ENCODE peak calls at places on chromosomes 12 and 14, in ten cellular contexts. T is choroid plexus epithelial cell, K is gastrocnemius medialis, N is foreskin keratinocyte, O is Peyer's patch, U is glutamatergic neuron, W is left ventricle myocardium inferior, M is HFFc6, D is GM10248, R is progenitor cell of endocrine pancreas. X is an unnamed sample.

GRCh38 chr12:120961604-120962486 is 16.5 kb upstream of the HNF1A start:
- DNase-seq in D (no peak), M (no peak), U (no peak), W (peak), N (peak), K (no peak), T (no peak), O (peak), R (no peak), X (no peak)

GRCh38 chr12:122079038-122079531 is 529 bp downstream of the MLXIP start:
- DNase-seq in T (no peak), K (peak), U (no peak), W (no peak), M (no peak), R (no peak), O (peak), N (peak), D (no peak), X (peak)

GRCh38 chr14:95185033-95185432 is 27.7 kb upstream of the DICER1 start:
- DNase-seq in M (no peak), T (no peak), U (no peak), D (no peak), N (no peak), K (no peak), O (no peak), R (no peak), W (peak), X (no peak)

GRCh38 chr12:124745891-124746570 is 117.6 kb downstream of the SCARB1 start:
- DNase-seq in W (peak), O (peak), U (peak), M (peak), K (peak), T (peak), D (peak), R (peak), N (peak), X (peak)

GRCh38 chr12:123062682-123063426 is 82.4 kb downstream of the ARL6IP4 start:
- DNase-seq in T (peak), W (no peak), U (no peak), N (peak), K (peak), O (peak), R (no peak), D (no peak), M (peak), X (peak)

GRCh38 chr12:50642035-50642451 is 121.9 kb upstream of the ATF1 start:
- DNase-seq in R (no peak), W (no peak), K (no peak), N (peak), O (no peak), M (peak), T (peak), D (no peak), U (no peak), X (peak)

GRCh38 chr14:106883218-106883692 is 1356.9 kb downstream of the TMEM121 start:
- DNase-seq in M (no peak), T (peak), O (no peak), K (no peak), R (no peak), W (no peak), D (no peak), N (no peak), U (peak), X (peak)

GRCh38 chr14:105485720-105486332 is 860 bp upstream of the CRIP1 start:
- DNase-seq in T (no peak), D (peak), U (peak), M (no peak), N (no peak), O (peak), W (peak), K (no peak), R (no peak), X (no peak)

GRCh38 chr12:44930972-44931600 is 55.0 kb upstream of the NELL2 start:
- DNase-seq in D (peak), K (no peak), N (peak), U (no peak), O (no peak), W (no peak), R (no peak), T (peak), M (peak), X (peak)

GRCh38 chr12:62211510-62211909 is 48.7 kb upstream of the USP15 start:
- DNase-seq in O (no peak), D (no peak), N (peak), M (no peak), K (no peak), W (no peak), T (no peak), U (no peak), R (no peak), X (peak)

GRCh38 chr14:45135181-45135580 is 549 bp upstream of the FANCM start:
- DNase-seq in O (no peak), N (no peak), D (no peak), T (peak), K (no peak), R (no peak), U (no peak), W (no peak), M (peak), X (peak)

GRCh38 chr12:68180792-68181744 is 21.5 kb upstream of the IFNG start:
- DNase-seq in W (no peak), K (no peak), M (no peak), N (peak), O (no peak), D (no peak), R (no peak), T (peak), U (no peak), X (peak)

GRCh38 chr12:24111101-24111500 is 161.6 kb upstream of the SOX5 start:
- DNase-seq in U (no peak), W (no peak), D (no peak), K (no peak), T (peak), R (no peak), N (peak), O (no peak), M (no peak), X (no peak)

GRCh38 chr14:104343690-104344640 is 205.6 kb downstream of the KIF26A start:
- DNase-seq in T (no peak), M (no peak), D (no peak), R (no peak), N (no peak), U (no peak), O (peak), K (no peak), W (no peak), X (no peak)

GRCh38 chr14:89921896-89922548 is 32.5 kb downstream of the EFCAB11 start:
- DNase-seq in D (no peak), W (no peak), U (no peak), N (peak), K (no peak), T (peak), M (peak), R (no peak), O (no peak), X (peak)

GRCh38 chr12:113735146-113735545 is 231.0 kb downstream of the RBM19 start:
- DNase-seq in D (no peak), U (peak), W (no peak), M (no peak), N (no peak), K (no peak), T (no peak), O (no peak), R (no peak), X (no peak)

GRCh38 chr12:24944598-24944975 is 4.3 kb downstream of the BCAT1 start:
- DNase-seq in R (no peak), O (no peak), U (no peak), M (no peak), K (no peak), N (no peak), T (no peak), D (no peak), W (no peak), X (no peak)

GRCh38 chr14:51534623-51535022 is 117.1 kb upstream of the FRMD6 start:
- DNase-seq in M (peak), U (no peak), R (peak), T (peak), W (no peak), N (peak), D (no peak), O (no peak), K (no peak), X (peak)

GRCh38 chr12:22169281-22169824 is 123.3 kb downstream of the CMAS start:
- DNase-seq in W (no peak), D (no peak), O (no peak), K (no peak), M (no peak), U (no peak), R (no peak), T (no peak), N (peak), X (no peak)

GRCh38 chr12:50398931-50399330 is 1.8 kb upstream of the LARP4 start:
- DNase-seq in N (no peak), O (no peak), R (no peak), T (no peak), K (no peak), D (no peak), W (no peak), M (no peak), U (no peak), X (no peak)

GRCh38 chr12:70598467-70599194 is 38.6 kb downstream of the PTPRB start:
- DNase-seq in U (no peak), W (no peak), N (no peak), T (no peak), K (no peak), R (no peak), M (no peak), D (no peak), O (no peak), X (peak)

GRCh38 chr14:68638817-68639517 is 153.9 kb downstream of the ZFP36L1 start:
- DNase-seq in U (no peak), N (no peak), T (no peak), O (no peak), M (no peak), R (peak), K (no peak), D (no peak), W (no peak), X (peak)

GRCh38 chr12:69287556-69287955 is 48.2 kb downstream of the CPSF6 start:
- DNase-seq in M (no peak), T (no peak), K (no peak), D (no peak), U (no peak), O (no peak), W (no peak), R (no peak), N (no peak), X (no peak)

GRCh38 chr12:29921307-29921706 is 137.6 kb upstream of the TMTC1 start:
- DNase-seq in W (no peak), D (no peak), R (no peak), M (no peak), K (no peak), T (peak), U (no peak), N (peak), O (no peak), X (peak)

GRCh38 chr12:128951448-128951847 is 98.2 kb downstream of the GLT1D1 start:
- DNase-seq in N (no peak), T (no peak), O (no peak), W (no peak), K (no peak), U (no peak), R (no peak), M (no peak), D (no peak), X (no peak)

GRCh38 chr14:103372552-103373304 is 12.5 kb upstream of the MARK3 start:
- DNase-seq in N (peak), R (no peak), K (no peak), M (peak), U (peak), W (no peak), T (peak), O (no peak), D (no peak), X (peak)

GRCh38 chr12:92615703-92616102 is 87.1 kb upstream of the PLEKHG7 start:
- DNase-seq in O (no peak), M (no peak), U (no peak), N (no peak), T (no peak), R (no peak), D (no peak), W (no peak), K (no peak), X (peak)

GRCh38 chr12:90490355-90490754 is 464.6 kb downstream of the CCER1 start:
- DNase-seq in T (no peak), N (no peak), R (no peak), O (no peak), K (no peak), M (no peak), U (no peak), W (no peak), D (no peak), X (no peak)

GRCh38 chr14:71261206-71261605 is 353.9 kb downstream of the PCNX1 start:
- DNase-seq in K (no peak), N (no peak), W (no peak), O (no peak), R (no peak), T (peak), M (peak), D (no peak), U (no peak), X (peak)

DNA sequence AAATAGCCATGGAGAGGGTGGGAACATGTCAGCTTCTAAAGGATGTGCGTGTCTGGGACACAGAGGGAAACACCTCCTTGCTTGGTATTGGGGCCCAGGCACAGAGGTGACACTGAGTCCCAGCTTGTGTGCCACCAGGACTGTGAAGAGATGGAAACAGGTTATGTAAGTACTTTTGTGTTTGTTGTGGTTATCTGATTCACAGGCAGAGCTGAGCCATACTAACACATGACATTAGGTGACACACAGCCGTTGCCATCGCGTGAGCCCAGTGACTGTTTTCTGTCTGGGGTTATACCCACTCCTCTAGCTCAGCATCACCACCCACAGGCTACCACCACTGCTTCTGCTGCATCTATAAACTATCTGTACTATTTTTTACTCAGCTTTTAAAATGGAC is 12.1 kb upstream of the FLVCR2 start:
- DNase-seq in K (peak), U (no peak), O (no peak), R (no peak), N (no peak), T (no peak), W (no peak), M (peak), D (no peak), X (no peak)
- TF ChIP-seq CTCF in K (no peak), U (no peak), O (no peak), R (no peak), N (no peak), T (no peak), W (no peak), M (no peak), D (no peak), X (no peak)

DNA sequence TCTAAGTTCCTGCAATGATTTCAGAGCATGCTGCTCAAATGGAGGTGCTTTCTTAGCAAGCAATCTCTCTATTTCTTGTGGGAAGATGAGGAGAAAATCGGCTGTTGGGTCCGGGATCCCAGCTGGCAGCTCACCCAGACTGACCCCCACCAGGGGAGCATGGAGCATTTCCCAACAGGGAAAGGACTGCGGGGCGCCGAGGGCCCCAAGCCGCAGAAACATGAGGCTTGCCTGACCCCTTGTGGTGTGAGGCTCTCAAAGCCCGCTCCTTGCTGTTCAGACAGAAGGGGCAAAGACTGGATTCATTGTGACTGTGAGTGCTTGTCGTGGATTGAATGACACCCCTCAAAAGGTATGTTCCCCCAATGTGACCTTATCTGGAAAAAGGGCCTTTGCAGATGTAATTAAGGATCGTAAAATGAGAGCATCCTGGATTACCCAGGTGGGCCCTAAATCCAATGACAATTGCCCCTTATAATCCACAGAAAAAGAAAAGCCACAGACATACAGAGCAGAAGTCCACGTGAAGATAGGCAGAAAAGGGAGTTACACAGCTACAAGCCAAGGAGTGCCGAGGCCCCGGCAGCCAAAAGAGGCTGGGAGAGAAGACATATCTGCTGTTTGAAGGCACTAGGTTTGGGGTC is 116.3 kb upstream of the VASH1 start:
- DNase-seq in W (peak), U (peak), D (peak), T (peak), K (no peak), N (peak), O (no peak), R (peak), M (peak), X (peak)
- TF ChIP-seq CTCF in W (peak), U (peak), D (peak), T (peak), K (no peak), N (peak), O (no peak), R (peak), M (peak), X (peak)

DNA sequence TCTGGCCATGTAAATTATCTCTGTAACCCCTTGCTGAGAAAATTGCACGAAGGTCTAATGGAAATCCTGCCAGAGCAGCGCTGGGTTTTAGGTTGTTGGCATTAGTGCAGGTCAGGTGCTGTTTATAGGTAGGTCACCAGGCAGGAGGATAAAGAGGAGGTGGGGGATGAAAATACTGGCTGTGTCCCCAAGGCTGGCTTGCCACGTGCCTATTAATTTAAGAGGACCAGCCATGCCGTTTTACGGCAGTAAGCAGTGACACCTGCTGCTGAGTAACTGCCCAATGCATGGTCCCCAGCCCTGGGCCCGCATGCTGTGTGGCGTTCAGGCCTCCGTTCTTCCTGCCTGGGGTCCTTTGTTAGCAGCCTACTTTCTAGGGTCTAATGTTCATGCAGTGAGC is 67.2 kb downstream of the WDR20 start:
- DNase-seq in O (peak), N (no peak), U (no peak), W (no peak), T (no peak), K (no peak), M (no peak), D (no peak), R (no peak), X (no peak)
- TF ChIP-seq CTCF in O (no peak), N (no peak), U (no peak), W (no peak), T (no peak), K (no peak), M (no peak), D (no peak), R (no peak), X (no peak)

DNA sequence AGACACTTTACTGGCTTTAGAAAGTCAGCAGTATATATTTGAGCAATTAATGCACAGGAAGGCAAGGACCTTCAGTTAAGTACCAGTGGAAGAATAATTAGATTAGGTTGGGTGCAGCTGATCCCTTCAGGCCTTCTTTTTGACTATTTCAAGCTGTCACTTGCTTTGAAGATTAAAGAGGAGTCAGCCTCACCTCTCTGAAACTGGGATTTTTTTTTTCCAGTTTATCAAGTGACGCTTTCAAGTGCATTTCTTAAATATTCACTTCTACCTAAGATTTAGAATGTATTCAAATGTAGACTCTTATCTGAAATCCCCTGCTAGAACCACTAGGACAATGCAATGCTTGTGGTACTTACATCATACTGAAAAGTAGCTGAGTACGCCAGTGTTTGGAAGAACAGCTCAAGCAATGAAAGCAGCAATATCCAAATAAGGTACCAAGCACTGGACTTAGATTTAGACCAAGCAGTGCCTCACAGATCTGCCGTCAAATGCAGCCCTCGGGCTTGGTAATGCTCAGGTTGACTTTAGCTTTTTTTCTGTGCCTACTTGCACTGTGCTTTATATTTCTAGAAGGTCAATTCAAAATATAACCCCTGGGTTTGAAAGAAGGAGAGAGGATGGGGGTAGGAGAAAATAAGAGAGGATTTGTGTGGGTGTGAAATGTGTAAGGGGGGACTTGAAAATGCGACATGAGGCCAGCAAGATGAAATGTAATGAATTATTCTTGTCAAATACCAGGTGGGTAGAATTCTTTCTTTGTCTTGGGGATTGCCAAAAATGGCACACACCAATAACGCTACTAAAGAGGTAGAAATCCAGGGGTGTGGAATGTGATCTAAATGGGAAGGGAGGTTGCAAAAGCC is 3.7 kb upstream of the FERMT2 start:
- DNase-seq in O (no peak), M (no peak), R (no peak), D (no peak), N (no peak), U (no peak), W (no peak), T (peak), K (no peak), X (peak)
- TF ChIP-seq CTCF in O (no peak), M (no peak), R (no peak), D (no peak), N (no peak), U (no peak), W (no peak), T (no peak), K (no peak), X (no peak)

GRCh38 chr12:13210543-13211190 is 14.1 kb downstream of the EMP1 start:
- DNase-seq in K (no peak), O (no peak), T (no peak), N (peak), U (no peak), D (no peak), M (no peak), R (no peak), W (no peak), X (peak)

GRCh38 chr12:13210022-13210539 is 13.6 kb downstream of the EMP1 start:
- DNase-seq in D (no peak), W (no peak), M (no peak), N (peak), T (no peak), K (no peak), R (no peak), O (no peak), U (no peak), X (no peak)

GRCh38 chr12:13206560-13206897 is 10.0 kb downstream of the EMP1 start:
- DNase-seq in U (no peak), D (no peak), W (no peak), K (no peak), O (no peak), N (no peak), T (no peak), M (no peak), R (no peak), X (no peak)

GRCh38 chr12:13209279-13210021 is 12.9 kb downstream of the EMP1 start:
- DNase-seq in M (no peak), W (no peak), D (no peak), K (no peak), O (no peak), N (peak), T (peak), U (no peak), R (no peak), X (peak)

DNA sequence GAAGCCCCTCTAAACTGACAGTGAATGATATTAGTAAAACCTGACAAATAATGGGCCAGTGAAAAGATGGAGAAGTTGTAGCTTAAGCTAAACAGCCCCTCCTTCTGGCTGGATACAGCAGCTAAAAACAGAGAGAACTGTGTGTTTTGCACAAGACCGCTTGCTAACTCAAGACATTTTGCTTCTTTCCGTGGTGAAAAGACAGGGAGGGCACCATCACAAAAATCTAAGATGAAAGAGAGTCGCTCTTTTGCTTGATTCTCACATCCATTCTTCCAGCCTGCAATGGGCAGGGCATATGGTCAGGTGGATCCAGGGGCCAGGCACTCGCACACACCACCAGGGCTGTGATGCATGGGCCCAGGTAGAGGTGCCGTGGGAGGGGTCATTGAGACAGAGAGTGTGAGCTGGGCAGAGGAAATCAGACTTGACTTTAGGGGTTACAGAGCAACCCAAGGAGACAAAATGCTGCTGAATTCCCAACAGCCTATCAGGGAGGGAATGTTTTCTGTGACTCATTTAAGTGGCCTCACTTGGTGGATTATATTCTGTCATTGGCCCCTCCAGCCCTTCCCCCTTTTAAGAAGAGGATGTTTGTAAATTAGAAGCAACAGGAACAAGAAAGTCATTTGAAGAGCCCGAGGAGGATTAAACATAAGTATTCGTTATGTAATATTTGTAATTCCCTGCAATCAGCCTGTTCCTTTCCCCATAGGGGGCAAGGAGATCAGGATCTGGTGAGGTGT is 12.2 kb downstream of the EMP1 start:
- DNase-seq in R (no peak), W (no peak), N (peak), O (no peak), U (no peak), M (peak), K (no peak), D (no peak), T (peak), X (peak)
- TF ChIP-seq CTCF in R (peak), W (peak), N (peak), O (no peak), U (no peak), M (peak), K (no peak), D (peak), T (peak), X (peak)

X was measured in cardiac fibroblast.